ENCODE peak calls at places on chromosomes 1 and 21, in seven cellular contexts. E is stimulated activated CD4-positive, alpha-beta T cell treated with anti-CD3 and anti-CD28 coated beads, Interleukin-2, amount 100 ng/mL, for 48 hours; P is HEK293T; O is IMR-90; A is ureter; T is epithelial cell of esophagus; I is keratinocyte. K is an unnamed sample.
A peak's percentile ranks its signal among the peaks of the same experiment; 100 is the strongest.

GRCh38 chr1:21319447-21320407 is 29.5 kb upstream of the ECE1 start:
- DNase-seq in T (no peak), E (no peak), A (no peak), P (no peak), I (no peak), O (no peak), K (no peak)

GRCh38 chr1:81802601-81803422 is 2.1 kb downstream of the ADGRL2 start:
- DNase-seq in I (no peak), T (peak; percentile 60), O (peak; percentile 33), A (peak; percentile 71), E (no peak), P (peak; percentile 42), K (peak; percentile 87)

GRCh38 chr1:75996196-75996595 is 64.0 kb upstream of the ASB17 start:
- DNase-seq in E (no peak), O (peak; percentile 11), T (peak; percentile 32), I (no peak), P (no peak), A (no peak), K (peak; percentile 61)

GRCh38 chr1:101781437-101781836 is 215.3 kb downstream of the OLFM3 start:
- DNase-seq in T (peak; percentile 66), P (no peak), I (no peak), A (no peak), O (no peak), E (no peak), K (no peak)

GRCh38 chr1:151615711-151616504 is 4.1 kb downstream of the SNX27 start:
- DNase-seq in T (peak; percentile 42), P (no peak), A (no peak), I (no peak), O (no peak), E (no peak), K (no peak)

GRCh38 chr1:229229721-229230135 is 41.2 kb upstream of the RAB4A start:
- DNase-seq in I (no peak), P (no peak), T (no peak), E (no peak), O (no peak), A (peak; percentile 70), K (peak; percentile 54)

GRCh38 chr1:33433509-33434362 is 2.8 kb upstream of the PHC2 start:
- DNase-seq in O (peak; percentile 99), P (no peak), I (peak; percentile 97), E (no peak), T (peak; percentile 99), A (peak; percentile 70), K (peak; percentile 80)

GRCh38 chr21:38333290-38334272 is 76.8 kb downstream of the KCNJ15 start:
- DNase-seq in E (no peak), P (no peak), A (no peak), I (no peak), T (no peak), O (no peak), K (peak; percentile 23)

GRCh38 chr1:80064524-80064923 is 1058.0 kb upstream of the ADGRL4 start:
- DNase-seq in T (peak; percentile 83), E (no peak), I (peak; percentile 28), A (no peak), P (no peak), O (peak; percentile 47), K (no peak)

GRCh38 chr1:17045623-17046022 is 8.2 kb downstream of the SDHB start:
- DNase-seq in I (no peak), A (no peak), O (no peak), E (no peak), T (no peak), P (no peak), K (peak; percentile 20)

GRCh38 chr1:24605534-24606295 is 37.4 kb upstream of the SRRM1 start:
- DNase-seq in O (no peak), T (no peak), A (no peak), P (no peak), E (no peak), I (no peak), K (no peak)

GRCh38 chr1:209900734-209901133 is 37.3 kb upstream of the SYT14 start:
- DNase-seq in O (peak; percentile 77), A (no peak), P (peak; percentile 5), E (no peak), T (peak; percentile 78), I (peak; percentile 58), K (no peak)

GRCh38 chr21:28615276-28615675 is 377.4 kb downstream of the LTN1 start:
- DNase-seq in O (peak; percentile 84), I (no peak), E (no peak), T (no peak), P (no peak), A (no peak), K (peak; percentile 60)

GRCh38 chr1:99662581-99663208 is 16.8 kb downstream of the PALMD start:
- DNase-seq in E (no peak), P (no peak), A (peak; percentile 67), I (no peak), O (peak; percentile 75), T (peak; percentile 78), K (peak; percentile 99)

GRCh38 chr21:42466700-42467612 is 29.1 kb downstream of the RSPH1 start:
- DNase-seq in T (peak; percentile 56), P (peak; percentile 43), I (no peak), E (no peak), A (no peak), O (peak; percentile 7), K (peak; percentile 10)

GRCh38 chr21:44817914-44818635 is at the start of gene SUMO3:
- DNase-seq in E (peak; percentile 76), A (peak; percentile 81), I (no peak), P (peak; percentile 92), T (peak; percentile 78), O (peak; percentile 76), K (peak; percentile 89)

GRCh38 chr1:230243583-230244377 is 176.7 kb downstream of the GALNT2 start:
- DNase-seq in O (peak; percentile 76), P (no peak), A (no peak), I (no peak), T (peak; percentile 50), E (no peak), K (peak; percentile 26)

GRCh38 chr1:35433714-35434113 is 123.5 kb downstream of the KIAA0319L start:
- DNase-seq in T (no peak), O (no peak), I (no peak), A (no peak), P (no peak), E (no peak), K (no peak)

GRCh38 chr1:20733361-20733975 is 965 bp upstream of the SH2D5 start:
- DNase-seq in A (peak; percentile 40), P (no peak), O (no peak), T (no peak), E (no peak), I (no peak), K (no peak)

GRCh38 chr1:156840880-156841279 is 18.0 kb downstream of the INSRR start:
- DNase-seq in P (no peak), E (no peak), T (no peak), A (no peak), I (no peak), O (no peak), K (no peak)

GRCh38 chr1:1670866-1671265 is 12.1 kb upstream of the CDK11B start:
- DNase-seq in P (peak; percentile 2), T (no peak), I (no peak), A (no peak), O (no peak), E (no peak), K (no peak)

GRCh38 chr1:218679988-218680743 is 335.0 kb downstream of the TGFB2 start:
- DNase-seq in P (no peak), I (peak; percentile 80), E (no peak), O (no peak), T (peak; percentile 82), A (no peak), K (peak; percentile 61)

GRCh38 chr1:100539836-100540536 is 2.0 kb downstream of the GPR88 start:
- DNase-seq in P (no peak), A (no peak), E (no peak), O (peak; percentile 24), I (no peak), T (peak; percentile 22), K (peak; percentile 44)

GRCh38 chr21:15221799-15222386 is 157.1 kb upstream of the NRIP1 start:
- DNase-seq in E (no peak), T (peak; percentile 97), I (peak; percentile 94), A (no peak), O (peak; percentile 65), P (no peak), K (no peak)

GRCh38 chr1:17661546-17662157 is 93.5 kb upstream of the ACTL8 start:
- DNase-seq in A (peak; percentile 57), I (no peak), E (peak; percentile 64), T (peak; percentile 39), P (peak; percentile 85), O (peak; percentile 44), K (peak; percentile 76)